ENCODE peak calls at places on chromosomes 1 and 21, in six cellular contexts. P is CD8-positive, alpha-beta T cell; X is effector memory CD4-positive, alpha-beta T cell; O is CD8-positive, alpha-beta memory T cell; N is gastrocnemius medialis; W is brain microvascular endothelial cell. G is an unnamed sample.

GRCh38 chr1:78619029-78619428 is 1.2 kb upstream of the IFI44L start:
- DNase-seq in P (no peak), W (no peak), N (no peak), X (no peak), O (no peak), G (no peak)

GRCh38 chr1:15352122-15352957 is 57.3 kb upstream of the EFHD2 start:
- DNase-seq in O (peak), P (peak), W (peak), X (no peak), N (no peak), G (no peak)

GRCh38 chr1:91450260-91450659 is 45.6 kb upstream of the HFM1 start:
- DNase-seq in O (no peak), X (no peak), W (no peak), N (no peak), P (no peak), G (no peak)

GRCh38 chr1:193568451-193568985 is 382.1 kb upstream of the B3GALT2 start:
- DNase-seq in P (no peak), X (no peak), N (no peak), W (no peak), O (no peak), G (no peak)

GRCh38 chr1:41582851-41583657 is 98.6 kb upstream of the EDN2 start:
- DNase-seq in W (no peak), N (no peak), X (no peak), O (no peak), P (no peak), G (no peak)

GRCh38 chr1:109704173-109704572 is 7.9 kb upstream of the GSTM5 start:
- DNase-seq in O (no peak), W (no peak), P (no peak), X (no peak), N (no peak), G (no peak)

GRCh38 chr1:38489844-38490270 is 369.7 kb downstream of the RRAGC start:
- DNase-seq in O (no peak), N (no peak), P (peak), X (peak), W (no peak), G (no peak)

GRCh38 chr1:154453577-154454352 is 48.3 kb upstream of the TDRD10 start:
- DNase-seq in W (peak), P (no peak), N (no peak), X (no peak), O (no peak), G (no peak)

GRCh38 chr1:7644906-7645750 is 126.0 kb upstream of the VAMP3 start:
- DNase-seq in N (no peak), X (no peak), O (no peak), W (no peak), P (no peak), G (no peak)

GRCh38 chr1:235888119-235888643 is 21.5 kb upstream of the LYST start:
- DNase-seq in W (no peak), P (peak), O (peak), N (no peak), X (peak), G (peak)

GRCh38 chr1:208222376-208223110 is 21.6 kb downstream of the PLXNA2 start:
- DNase-seq in X (no peak), O (no peak), N (peak), W (no peak), P (no peak), G (no peak)

GRCh38 chr1:53306168-53306567 is 21.7 kb downstream of the LRP8 start:
- DNase-seq in X (no peak), W (no peak), P (no peak), O (no peak), N (no peak), G (no peak)

GRCh38 chr21:45258476-45258875 is 29.2 kb downstream of the POFUT2 start:
- DNase-seq in X (no peak), O (no peak), W (no peak), N (no peak), P (no peak), G (no peak)

GRCh38 chr21:17613242-17613676 is 558 bp upstream of the BTG3 start:
- DNase-seq in P (no peak), O (no peak), X (peak), W (no peak), N (no peak), G (no peak)

GRCh38 chr1:37865348-37866119 is 6.1 kb upstream of the MTF1 start:
- DNase-seq in O (no peak), X (no peak), W (peak), P (no peak), N (no peak), G (no peak)

GRCh38 chr1:58477390-58477789 is 69.1 kb downstream of the OMA1 start:
- DNase-seq in P (no peak), X (no peak), N (no peak), O (no peak), W (no peak), G (no peak)

GRCh38 chr1:204507317-204508105 is 8.7 kb upstream of the MDM4 start:
- DNase-seq in N (no peak), W (peak), P (no peak), O (no peak), X (no peak), G (no peak)

GRCh38 chr1:33438364-33439145 is 7.7 kb upstream of the PHC2 start:
- DNase-seq in X (no peak), P (no peak), N (no peak), W (no peak), O (no peak), G (no peak)

GRCh38 chr1:31726715-31727114 is 22.9 kb upstream of the COL16A1 start:
- DNase-seq in X (no peak), P (no peak), O (no peak), N (no peak), W (no peak), G (no peak)

GRCh38 chr21:31908106-31909031 is 35.5 kb downstream of the HUNK start:
- DNase-seq in X (no peak), O (no peak), W (no peak), P (no peak), N (no peak), G (no peak)

GRCh38 chr1:237568955-237569354 is 321.8 kb downstream of the ZP4 start:
- DNase-seq in N (no peak), W (no peak), O (no peak), P (no peak), X (no peak), G (no peak)

GRCh38 chr1:31760901-31761470 is 3.2 kb downstream of the ADGRB2 start:
- DNase-seq in N (no peak), W (peak), P (peak), O (peak), X (peak), G (no peak)

GRCh38 chr1:179205284-179205683 is 24.2 kb downstream of the ABL2 start:
- DNase-seq in P (no peak), W (no peak), X (no peak), N (no peak), O (no peak), G (no peak)

DNA sequence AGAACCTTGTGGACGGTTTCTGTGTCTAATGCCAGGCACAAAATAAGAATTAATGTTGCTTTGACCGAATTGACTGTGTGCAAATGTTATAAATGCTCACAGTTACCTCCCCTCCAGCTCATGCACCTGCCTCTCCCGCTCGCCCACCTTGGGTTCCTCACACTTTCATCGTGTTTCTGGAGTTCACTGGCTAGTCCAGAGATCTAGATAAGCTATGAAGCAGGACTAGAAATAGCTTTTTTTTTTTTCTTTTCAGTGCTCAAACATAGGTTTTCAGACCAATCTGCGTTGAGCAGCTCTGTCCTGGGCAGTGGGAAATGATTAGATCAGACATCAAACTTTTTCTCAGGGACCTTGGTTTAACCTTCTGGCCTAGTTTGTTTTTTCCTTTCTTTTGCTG is 11.1 kb downstream of the TENT5C start:
- DNase-seq in X (no peak), W (no peak), N (no peak), P (no peak), O (no peak), G (no peak)
- H3K4me3 ChIP-seq in X (no peak), W (no peak), N (no peak), P (no peak), O (no peak), G (no peak)

DNA sequence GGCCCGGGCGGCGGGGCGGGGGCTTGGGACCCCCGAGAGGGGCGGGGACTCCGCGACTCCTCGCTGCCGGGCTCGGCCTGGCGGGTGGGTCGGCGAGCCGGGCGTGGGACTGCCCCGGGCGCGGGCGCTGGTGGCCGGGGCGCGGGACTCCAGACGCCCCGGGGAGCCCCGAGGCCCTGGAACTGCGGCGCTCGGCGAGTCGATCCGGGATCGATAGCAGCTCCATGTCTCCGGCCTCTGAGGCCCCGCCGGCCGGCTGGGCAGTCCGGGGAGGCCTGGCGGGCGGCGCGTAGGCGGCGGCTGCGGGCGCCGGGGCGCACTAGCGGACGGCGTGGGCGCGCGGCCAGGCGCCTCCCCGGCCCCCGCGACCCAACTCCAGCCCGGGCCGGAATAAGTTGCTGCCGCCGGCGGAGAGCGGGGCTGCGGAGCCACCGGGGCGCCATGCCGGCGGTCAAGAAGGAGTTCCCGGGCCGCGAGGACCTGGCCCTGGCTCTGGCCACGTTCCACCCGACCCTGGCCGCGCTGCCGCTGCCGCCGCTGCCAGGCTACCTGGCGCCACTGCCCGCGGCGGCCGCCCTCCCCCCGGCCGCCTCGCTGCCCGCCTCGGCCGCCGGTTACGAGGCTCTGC is 382 bp downstream of the SAMD11 start:
- DNase-seq in N (no peak), W (no peak), X (no peak), P (no peak), O (no peak), G (no peak)
- H3K4me3 ChIP-seq in N (peak), W (peak), X (peak), P (peak), O (no peak), G (no peak)

DNA sequence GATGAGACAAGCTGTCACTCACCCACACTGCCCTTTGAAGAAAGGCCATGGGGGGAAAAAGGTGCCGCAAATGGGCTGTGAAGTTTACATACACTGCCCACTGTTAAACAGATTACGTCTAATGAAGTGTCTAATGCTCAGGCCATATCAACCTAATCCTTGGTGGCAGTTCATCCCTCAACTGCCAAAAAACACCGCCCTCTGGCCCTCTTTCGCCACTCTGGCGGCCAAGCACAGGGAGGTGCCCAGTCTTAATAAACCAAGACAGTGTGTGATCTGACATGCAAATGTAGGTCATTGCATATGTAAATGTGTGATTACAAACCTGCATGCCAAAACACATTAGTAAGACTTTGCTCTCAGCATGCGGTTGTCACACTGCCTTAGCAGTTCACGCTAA is 89.5 kb downstream of the NEK7 start:
- DNase-seq in N (no peak), P (no peak), O (no peak), X (no peak), W (no peak), G (no peak)
- H3K4me3 ChIP-seq in N (no peak), P (no peak), O (no peak), X (no peak), W (no peak), G (no peak)

GRCh38 chr1:210882414-210883221 is 251.3 kb downstream of the KCNH1 start:
- DNase-seq in O (no peak), N (no peak), X (no peak), W (peak), P (no peak), G (no peak)
- H3K4me3 ChIP-seq in O (no peak), N (no peak), X (no peak), W (no peak), P (no peak), G (no peak)

DNA sequence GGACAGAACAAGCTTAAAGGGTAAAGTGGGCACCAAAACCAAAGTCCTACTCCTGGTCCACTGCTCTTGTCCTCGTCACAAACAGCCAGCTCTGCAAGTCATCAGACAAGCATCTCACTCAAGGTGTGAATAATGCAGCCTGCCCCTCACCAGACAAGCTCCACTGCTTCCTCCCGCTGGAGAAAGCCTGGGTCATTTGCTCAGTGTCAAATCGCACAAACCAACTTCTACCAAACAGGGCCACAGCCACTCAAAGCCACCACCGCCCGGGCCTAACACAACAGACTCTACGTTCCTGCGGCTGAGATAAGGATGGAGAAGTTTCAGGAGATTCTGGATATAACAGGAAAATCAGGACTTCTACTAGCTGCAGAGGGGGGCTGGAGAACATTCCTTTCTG is 3.3 kb downstream of the SSBP3 start:
- DNase-seq in W (no peak), O (no peak), N (no peak), P (no peak), X (no peak), G (no peak)
- H3K4me3 ChIP-seq in W (no peak), O (no peak), N (peak), P (no peak), X (no peak), G (no peak)

DNA sequence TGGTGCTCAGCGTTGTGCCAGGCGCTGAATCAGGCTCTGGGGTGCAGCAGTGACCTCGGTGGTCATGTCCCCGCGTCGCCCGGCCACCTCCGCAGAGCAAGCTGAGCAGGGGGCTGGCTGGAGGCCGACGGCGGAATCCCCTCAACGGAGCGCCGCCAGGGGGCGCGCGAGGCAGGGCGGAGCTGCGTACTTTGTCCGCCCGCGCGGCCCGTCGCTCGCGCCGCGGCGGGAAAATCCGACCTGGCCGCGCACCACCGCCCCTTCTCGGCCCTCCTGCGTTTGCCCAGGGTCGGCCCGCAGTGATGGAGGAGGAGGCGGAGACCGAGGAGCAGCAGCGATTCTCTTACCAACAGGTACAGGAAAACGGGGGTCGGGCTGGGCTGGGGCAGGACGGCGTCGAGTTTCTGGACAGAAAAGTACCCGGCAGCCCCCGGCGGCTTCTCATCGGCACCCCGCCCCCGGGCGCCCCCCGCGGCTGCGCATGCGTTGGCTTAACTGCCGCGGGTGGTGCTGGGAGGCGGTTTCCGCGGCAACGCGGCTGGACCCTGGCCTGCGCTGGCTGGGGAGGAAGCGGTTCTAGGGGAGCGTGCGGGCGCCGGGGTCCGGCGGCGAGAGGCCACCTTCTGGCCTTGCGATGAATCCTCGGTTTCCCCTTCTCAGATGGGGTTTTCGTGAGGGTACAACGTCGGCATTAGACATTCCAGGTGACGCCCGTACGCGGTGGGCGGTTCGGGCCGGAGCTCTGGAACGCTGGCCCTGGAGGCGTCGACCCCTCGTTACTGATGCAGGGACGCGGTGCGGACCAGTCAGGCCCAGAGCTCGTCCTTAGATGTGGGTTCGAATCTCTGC is at the start of gene CENPS:
- DNase-seq in W (peak), P (peak), O (peak), X (peak), N (peak), G (peak)
- H3K4me3 ChIP-seq in W (peak), P (peak), O (peak), X (peak), N (peak), G (peak)

DNA sequence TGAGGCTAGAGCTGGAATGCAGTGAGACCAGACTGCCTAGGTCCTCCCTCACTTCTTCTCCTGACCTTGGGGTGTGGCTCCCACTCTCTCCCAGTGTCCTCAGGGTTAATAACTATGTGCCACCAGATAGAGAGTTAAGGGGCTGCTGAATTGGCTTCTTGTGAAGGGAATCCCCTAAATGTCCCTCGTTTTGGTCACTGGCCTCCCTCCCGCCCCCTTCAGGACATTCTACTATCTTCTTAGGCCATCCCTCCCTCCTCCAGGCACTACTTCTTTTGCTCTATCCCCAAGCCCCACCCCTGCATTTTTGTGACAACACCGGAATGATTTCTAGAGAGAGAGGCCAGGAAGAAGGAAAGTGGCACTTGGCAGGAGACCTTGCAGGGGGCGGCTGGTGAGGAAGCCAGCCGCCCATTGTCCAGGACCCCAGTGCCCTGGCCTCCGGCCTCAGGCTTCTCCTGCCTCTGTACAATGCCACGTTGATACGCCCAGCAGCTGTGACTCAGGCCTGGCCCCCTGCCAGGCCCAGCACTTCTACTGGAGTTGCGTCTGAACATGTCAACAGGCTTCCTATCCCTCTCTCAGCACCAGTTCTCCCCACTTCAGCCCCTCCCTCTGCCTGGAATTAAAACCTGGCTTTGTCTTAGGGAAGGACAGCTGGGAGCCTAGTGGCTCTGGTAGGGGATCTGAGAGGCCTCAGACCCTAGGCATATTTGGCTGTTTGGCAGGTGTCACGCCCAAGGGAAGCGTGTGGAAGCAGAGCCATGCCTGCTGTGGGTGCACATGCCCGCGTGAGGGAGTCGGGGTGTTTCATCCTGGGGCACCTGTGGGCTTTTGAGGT is 9.1 kb downstream of the LMNA start:
- DNase-seq in O (peak), W (peak), N (peak), P (peak), X (no peak), G (no peak)
- H3K4me3 ChIP-seq in O (no peak), W (peak), N (peak), P (no peak), X (peak), G (no peak)

GRCh38 chr1:22263359-22263758 is 120.5 kb upstream of the WNT4 start:
- DNase-seq in W (no peak), P (no peak), O (no peak), N (no peak), X (no peak), G (no peak)

GRCh38 chr1:22260860-22261432 is 118.0 kb upstream of the WNT4 start:
- DNase-seq in N (no peak), P (no peak), O (no peak), X (no peak), W (no peak), G (no peak)

GRCh38 chr1:22262583-22262982 is 119.7 kb upstream of the WNT4 start:
- DNase-seq in N (no peak), O (no peak), W (no peak), P (no peak), X (no peak), G (no peak)

GRCh38 chr1:22259581-22260282 is 116.8 kb upstream of the WNT4 start:
- DNase-seq in X (no peak), P (no peak), N (no peak), O (no peak), W (peak), G (no peak)

DNA sequence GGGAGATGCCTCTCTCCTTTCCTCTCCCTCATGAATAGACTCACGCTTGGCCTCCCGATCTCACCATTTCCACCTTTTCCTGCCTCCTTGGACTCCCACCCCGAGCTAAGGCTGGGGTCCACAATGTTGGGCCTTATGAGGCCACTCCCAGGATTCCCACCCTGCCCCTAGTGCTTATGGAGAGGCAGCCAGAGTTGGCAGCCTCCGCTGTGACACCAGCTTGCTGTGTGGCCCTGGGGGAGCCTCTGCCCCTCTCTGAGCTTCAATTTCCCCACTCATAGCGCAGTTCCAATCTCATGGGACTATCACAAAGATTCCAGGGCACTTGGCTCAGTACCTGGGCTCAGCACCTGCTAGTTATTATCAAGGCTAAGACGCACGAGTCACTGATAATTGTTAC is 118.7 kb upstream of the WNT4 start:
- DNase-seq in O (no peak), W (no peak), P (no peak), N (no peak), X (no peak), G (no peak)
- H3K4me3 ChIP-seq in O (no peak), W (no peak), P (no peak), N (no peak), X (no peak), G (no peak)

GRCh38 chr1:241520080-241520465 is 518 bp upstream of the FH start:
- DNase-seq in P (no peak), W (no peak), N (no peak), O (no peak), X (no peak), G (no peak)
- H3K4me3 ChIP-seq in P (peak), W (peak), N (peak), O (peak), X (peak), G (peak)

G was measured in GM12864.